ENCODE peak calls at places on chromosome 10, in four cellular contexts. C is activated naive CD8-positive, alpha-beta T cell treated with anti-CD3 and anti-CD28 coated beads, Interleukin-2, amount 50 U/mL, for 16 hours; H is activated T-cell treated with anti-CD3 and anti-CD28 coated beads for 1 hour; E is endothelial cell. S is an unnamed sample.
A peak's percentile ranks its signal among the peaks of the same experiment; 100 is the strongest.

GRCh38 chr10:43877001-43877400 is 228.3 kb upstream of the ZNF32 start:
- DNase-seq in C (no peak), H (no peak), E (no peak), S (no peak)

GRCh38 chr10:44969854-44970253 is 8.8 kb downstream of the DEPP1 start:
- DNase-seq in C (no peak), H (no peak), E (no peak), S (no peak)

GRCh38 chr10:26494018-26494417 is 55.9 kb downstream of the APBB1IP start:
- DNase-seq in C (no peak), H (no peak), E (no peak), S (no peak)

GRCh38 chr10:50621981-50622496 is 1.7 kb downstream of the SGMS1 start:
- DNase-seq in C (no peak), H (peak; percentile 40), E (peak; percentile 43), S (peak; percentile 96)

GRCh38 chr10:76723781-76724336 is 913.7 kb downstream of the KCNMA1 start:
- DNase-seq in C (no peak), H (no peak), E (no peak), S (no peak)

GRCh38 chr10:992523-993340 is 4.5 kb downstream of the GTPBP4 start:
- DNase-seq in C (no peak), H (no peak), E (no peak), S (no peak)

GRCh38 chr10:102775201-102775972 is 31.6 kb downstream of the WBP1L start:
- DNase-seq in C (no peak), H (no peak), E (no peak), S (no peak)

GRCh38 chr10:43825984-43826383 is 177.3 kb upstream of the ZNF32 start:
- DNase-seq in C (no peak), H (no peak), E (no peak), S (no peak)

GRCh38 chr10:3194871-3195270 is 22.3 kb upstream of the PITRM1 start:
- DNase-seq in C (no peak), H (no peak), E (no peak), S (no peak)

GRCh38 chr10:112815238-112816032 is 134.6 kb upstream of the TCF7L2 start:
- DNase-seq in C (no peak), H (no peak), E (no peak), S (peak; percentile 67)

GRCh38 chr10:12594448-12594944 is 245.1 kb downstream of the CAMK1D start:
- DNase-seq in C (no peak), H (no peak), E (no peak), S (no peak)

GRCh38 chr10:80161321-80162084 is 29.0 kb downstream of the PLAC9 start:
- DNase-seq in C (no peak), H (no peak), E (peak; percentile 21), S (no peak)

S was measured in mammary epithelial cell.